ENCODE peak calls at places on chromosomes 3 and 15, in nine cellular contexts. G, M, X, K, O, L, V, Y and N are unnamed samples.

GRCh38 chr15:38069001-38069400 is 134.6 kb downstream of the TMCO5A start:
- DNase-seq in M (no peak), X (no peak), G (no peak), O (peak), L (no peak), V (peak), K (peak), Y (peak), N (peak)

GRCh38 chr3:141401584-141402475 is 33.5 kb downstream of the ZBTB38 start:
- DNase-seq in K (peak), X (no peak), G (no peak), L (peak), M (no peak), O (peak), Y (peak), V (peak), N (no peak)

GRCh38 chr3:106458952-106459351 is 590.1 kb upstream of the CBLB start:
- DNase-seq in L (no peak), X (no peak), M (no peak), V (no peak), Y (no peak), K (no peak), O (no peak), G (no peak), N (no peak)

GRCh38 chr3:35439626-35440025 is 199.7 kb upstream of the ARPP21 start:
- DNase-seq in M (no peak), K (no peak), O (no peak), X (no peak), V (no peak), L (no peak), Y (no peak), G (no peak), N (no peak)

GRCh38 chr15:40310001-40310959 is 2.5 kb upstream of the PLCB2 start:
- DNase-seq in V (peak), M (no peak), O (peak), Y (peak), G (peak), L (peak), X (peak), K (peak), N (no peak)

GRCh38 chr15:43903864-43904290 is 77.1 kb downstream of the WDR76 start:
- DNase-seq in Y (peak), K (peak), X (peak), V (peak), G (peak), M (peak), L (peak), O (peak), N (peak)

GRCh38 chr3:197597335-197597734 is 41.6 kb upstream of the BDH1 start:
- DNase-seq in K (no peak), M (no peak), L (no peak), G (no peak), V (no peak), X (no peak), O (no peak), Y (no peak), N (no peak)

GRCh38 chr3:127690823-127691452 is 18.2 kb downstream of the ABTB1 start:
- DNase-seq in Y (peak), M (no peak), X (no peak), V (peak), G (peak), L (peak), K (peak), O (peak), N (peak)

GRCh38 chr3:172216843-172217404 is 177.5 kb downstream of the FNDC3B start:
- DNase-seq in M (no peak), Y (no peak), O (no peak), L (no peak), X (no peak), G (no peak), V (no peak), K (no peak), N (no peak)

GRCh38 chr3:23422511-23422851 is 219.4 kb downstream of the UBE2E2 start:
- DNase-seq in Y (no peak), M (no peak), V (no peak), G (no peak), K (peak), X (no peak), O (no peak), L (no peak), N (no peak)

GRCh38 chr15:36497903-36498302 is 81.5 kb upstream of the CDIN1 start:
- DNase-seq in M (no peak), X (no peak), L (no peak), O (no peak), V (no peak), Y (no peak), K (no peak), G (no peak), N (peak)

GRCh38 chr3:106745344-106746168 is 631.7 kb upstream of the CCDC54 start:
- DNase-seq in G (no peak), K (no peak), X (no peak), V (no peak), Y (no peak), O (no peak), L (no peak), M (no peak), N (peak)

GRCh38 chr15:70060214-70061085 is 37.3 kb downstream of the TLE3 start:
- DNase-seq in V (no peak), O (no peak), L (no peak), M (no peak), Y (no peak), G (no peak), X (no peak), K (no peak), N (no peak)

GRCh38 chr3:4570840-4571621 is 77.9 kb downstream of the ITPR1 start:
- DNase-seq in X (no peak), M (no peak), K (no peak), L (no peak), Y (no peak), G (no peak), V (no peak), O (no peak), N (no peak)

GRCh38 chr3:177452487-177452886 is 255.2 kb upstream of the TBL1XR1 start:
- DNase-seq in V (peak), K (no peak), M (no peak), L (no peak), G (no peak), Y (no peak), X (no peak), O (no peak), N (peak)

GRCh38 chr15:45199136-45199810 is 11.5 kb upstream of the SHF start:
- DNase-seq in G (no peak), Y (peak), M (peak), K (peak), V (peak), O (peak), X (no peak), L (peak), N (peak)

GRCh38 chr15:99169769-99170311 is 65.0 kb downstream of the SYNM start:
- DNase-seq in O (no peak), L (no peak), K (no peak), V (peak), M (no peak), Y (no peak), X (no peak), G (no peak), N (peak)

GRCh38 chr3:44478055-44478468 is 592 bp upstream of the ZNF445 start:
- DNase-seq in M (no peak), X (no peak), Y (no peak), K (no peak), V (no peak), O (no peak), L (no peak), G (no peak), N (no peak)

GRCh38 chr15:81185896-81186295 is 10.8 kb upstream of the IL16 start:
- DNase-seq in O (no peak), G (no peak), M (no peak), L (no peak), V (peak), Y (no peak), X (no peak), K (no peak), N (no peak)

GRCh38 chr3:176469694-176470205 is 727.5 kb downstream of the TBL1XR1 start:
- DNase-seq in K (no peak), L (no peak), M (no peak), V (peak), X (no peak), Y (no peak), O (peak), G (peak), N (peak)

GRCh38 chr3:27939510-27939909 is 217.4 kb upstream of the EOMES start:
- DNase-seq in L (no peak), O (no peak), Y (no peak), M (no peak), K (no peak), G (no peak), X (no peak), V (no peak), N (no peak)

GRCh38 chr15:42903388-42904324 is 16.9 kb downstream of the TTBK2 start:
- DNase-seq in Y (no peak), X (no peak), V (no peak), O (no peak), G (no peak), K (no peak), L (no peak), M (no peak), N (no peak)

DNA sequence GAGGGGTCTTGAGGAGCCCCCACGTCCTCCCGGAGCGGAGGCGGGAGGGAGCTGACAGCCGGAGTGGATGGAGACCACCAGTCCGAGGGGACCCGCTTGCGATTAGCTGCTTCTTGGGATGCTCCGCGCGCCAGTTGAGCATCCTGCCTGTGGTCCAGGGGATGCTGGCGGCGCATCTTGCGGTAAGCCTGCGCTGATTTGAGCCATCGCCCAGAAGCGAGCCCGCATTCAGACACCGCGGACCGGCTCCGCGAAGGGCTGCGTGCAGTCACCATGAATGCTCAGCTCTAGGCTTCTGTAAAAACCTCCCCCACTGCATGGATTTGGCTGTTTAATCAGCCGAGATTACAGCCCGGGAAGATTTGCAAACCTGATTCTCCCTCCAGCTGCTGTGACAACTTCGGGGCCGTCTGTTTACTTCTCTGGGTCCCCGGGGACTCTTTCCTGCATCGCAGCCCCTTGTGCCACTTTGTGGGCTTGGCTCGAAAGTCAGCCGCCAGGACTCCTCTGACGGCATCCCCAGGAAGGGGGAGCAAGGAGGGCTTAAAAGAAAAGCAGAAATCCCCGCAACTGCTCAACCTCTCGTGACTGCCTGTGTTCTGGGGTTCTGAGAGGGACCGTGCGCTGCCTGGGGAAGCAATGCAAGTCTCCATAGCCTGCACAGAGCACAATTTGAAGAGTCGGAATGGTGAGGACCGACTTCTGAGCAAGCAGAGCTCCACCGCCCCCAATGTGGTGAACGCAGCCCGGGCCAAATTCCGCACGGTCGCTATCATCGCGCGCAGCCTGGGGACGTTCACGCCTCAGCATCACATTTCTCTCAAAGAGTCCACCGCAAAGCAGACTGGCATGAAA is 171.1 kb downstream of the KCNAB1 start:
- DNase-seq in G (no peak), V (peak), L (peak), O (peak), Y (no peak), M (peak), K (no peak), X (no peak), N (peak)
- H3K4me3 ChIP-seq in G (no peak), V (peak), L (peak), O (peak), Y (no peak), M (peak), K (no peak), X (no peak), N (peak)

GRCh38 chr3:52535411-52536111 is 844 bp upstream of the UQCC5 start:
- DNase-seq in M (no peak), X (no peak), K (no peak), V (no peak), L (no peak), Y (no peak), O (no peak), G (no peak), N (no peak)
- H3K9ac ChIP-seq in M (no peak), X (peak), K (no peak), V (peak), L (no peak), Y (peak), O (no peak), G (peak), N (no peak)

GRCh38 chr15:88623632-88624031 is 2.5 kb downstream of the AEN start:
- DNase-seq in Y (no peak), L (no peak), X (no peak), V (no peak), O (no peak), G (no peak), M (no peak), K (no peak), N (no peak)
- H3K4me3 ChIP-seq in Y (peak), L (peak), X (no peak), V (peak), O (peak), G (no peak), M (no peak), K (peak), N (peak)

GRCh38 chr3:50340404-50341329 is at the start of gene RASSF1:
- DNase-seq in G (no peak), M (no peak), X (peak), Y (peak), L (peak), V (no peak), K (no peak), O (peak), N (no peak)

GRCh38 chr3:50338989-50339388 is 1.6 kb downstream of the RASSF1 start:
- DNase-seq in X (no peak), M (no peak), K (no peak), V (no peak), O (no peak), Y (peak), G (no peak), L (no peak), N (no peak)

GRCh38 chr3:50341537-50341936 is 901 bp upstream of the RASSF1 start:
- DNase-seq in G (no peak), K (no peak), O (no peak), X (no peak), V (no peak), L (no peak), M (no peak), Y (no peak), N (no peak)

GRCh38 chr3:50337175-50337861 is 3.3 kb downstream of the RASSF1 start:
- DNase-seq in L (peak), O (peak), K (peak), X (peak), G (peak), M (peak), Y (peak), V (peak), N (peak)

DNA sequence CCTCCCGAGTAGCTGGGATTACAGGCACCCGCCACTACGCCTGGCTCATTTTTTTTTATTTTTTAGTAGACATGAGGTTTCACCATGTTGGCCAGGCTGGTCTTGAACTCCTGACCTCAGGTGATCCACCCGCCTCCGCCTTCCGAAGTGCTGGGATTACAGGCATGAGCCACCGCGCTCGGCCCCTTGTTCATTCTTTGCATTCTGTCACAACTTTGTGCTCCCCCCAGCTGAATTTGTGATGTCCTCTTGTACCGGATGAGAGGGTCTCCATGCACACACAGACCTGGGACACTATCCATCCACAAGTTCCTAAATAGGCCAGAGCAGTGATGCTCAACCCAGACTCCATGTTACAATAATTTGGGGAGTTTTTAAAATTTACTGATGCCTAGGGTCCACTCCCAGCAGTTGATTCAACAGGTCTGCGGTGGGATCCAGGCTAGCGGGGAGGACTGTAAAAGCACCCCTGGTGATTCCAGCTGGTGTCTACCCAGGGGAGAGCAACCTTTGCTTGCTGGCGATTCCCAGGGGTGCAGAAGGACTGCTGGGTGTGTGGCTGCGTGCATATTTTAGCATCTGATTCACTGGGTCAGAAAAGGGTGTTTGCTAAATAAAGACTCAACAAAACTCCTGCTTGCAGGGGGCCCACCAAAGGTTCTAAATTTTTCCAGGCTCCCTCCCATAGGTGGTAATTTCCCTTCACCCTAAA is 995 bp downstream of the RASSF1 start:
- DNase-seq in L (no peak), O (no peak), M (no peak), V (no peak), Y (peak), K (no peak), G (no peak), X (no peak), N (no peak)
- H3K9ac ChIP-seq in L (no peak), O (no peak), M (no peak), V (peak), Y (peak), K (no peak), G (peak), X (peak), N (peak)

GRCh38 chr3:51388286-51389029 is 2.6 kb upstream of the RBM15B start:
- DNase-seq in M (no peak), K (no peak), X (no peak), Y (peak), L (peak), O (no peak), G (peak), V (peak), N (no peak)

GRCh38 chr3:51384730-51385473 is at the start of gene MANF:
- DNase-seq in V (peak), G (peak), L (peak), X (peak), K (peak), O (peak), Y (peak), M (peak), N (peak)

GRCh38 chr3:51385621-51386091 is 565 bp downstream of the MANF start:
- DNase-seq in V (no peak), Y (peak), M (no peak), O (no peak), G (no peak), K (no peak), X (no peak), L (no peak), N (no peak)

GRCh38 chr3:51386159-51386851 is 1.2 kb downstream of the MANF start:
- DNase-seq in L (peak), X (no peak), K (peak), O (no peak), V (peak), Y (no peak), G (no peak), M (no peak), N (no peak)

DNA sequence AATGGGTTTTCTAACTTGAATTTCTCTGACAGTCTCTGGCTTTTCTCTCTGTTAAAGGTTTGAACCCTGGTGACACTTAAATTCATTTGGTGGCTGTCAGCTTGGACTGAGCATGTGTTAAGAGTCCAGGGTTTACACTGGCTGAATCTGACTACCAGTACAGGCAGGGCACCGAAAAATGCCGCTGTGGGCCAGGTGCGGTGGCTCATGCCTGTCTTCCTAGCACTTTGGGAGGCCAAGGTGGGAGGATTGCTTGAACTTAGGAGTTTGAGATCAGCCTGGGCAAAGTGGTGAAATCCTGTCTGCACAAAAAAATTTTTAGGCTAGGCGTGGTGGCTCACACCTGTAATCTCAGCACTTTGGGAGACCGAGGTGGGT is 1.8 kb downstream of the MANF start:
- DNase-seq in M (no peak), O (no peak), G (no peak), V (no peak), K (no peak), X (no peak), Y (no peak), L (peak), N (no peak)
- H3K4me3 ChIP-seq in M (no peak), O (peak), G (no peak), V (peak), K (peak), X (peak), Y (peak), L (peak), N (peak)

GRCh38 chr3:10430805-10431204 is 74.6 kb downstream of the ATP2B2 start:
- DNase-seq in V (no peak), L (no peak), Y (no peak), G (no peak), O (no peak), X (no peak), M (no peak), K (no peak), N (no peak)

GRCh38 chr3:10434144-10434937 is 71.0 kb downstream of the ATP2B2 start:
- DNase-seq in Y (no peak), V (no peak), O (no peak), K (no peak), L (no peak), M (no peak), G (no peak), X (no peak), N (no peak)

GRCh38 chr3:10432156-10432845 is 73.1 kb downstream of the ATP2B2 start:
- DNase-seq in M (no peak), X (no peak), Y (no peak), V (no peak), O (no peak), G (no peak), L (no peak), K (no peak), N (no peak)

GRCh38 chr3:10434938-10435336 is 70.4 kb downstream of the ATP2B2 start:
- DNase-seq in G (no peak), L (no peak), O (no peak), Y (no peak), M (no peak), X (no peak), K (no peak), V (no peak), N (no peak)

GRCh38 chr3:10432931-10433330 is 72.5 kb downstream of the ATP2B2 start:
- DNase-seq in O (no peak), X (no peak), M (no peak), L (no peak), V (no peak), G (no peak), Y (no peak), K (no peak), N (no peak)
- H3K9ac ChIP-seq in O (no peak), X (no peak), M (no peak), L (no peak), V (no peak), G (no peak), Y (no peak), K (no peak), N (no peak)

GRCh38 chr3:15860014-15860934 is 62.5 kb upstream of the ANKRD28 start:
- DNase-seq in X (peak), O (peak), K (peak), V (peak), G (peak), M (peak), L (peak), Y (peak), N (peak)

GRCh38 chr3:15858547-15859506 is 61.0 kb upstream of the ANKRD28 start:
- DNase-seq in V (peak), X (peak), O (peak), Y (peak), L (peak), M (peak), K (peak), G (no peak), N (no peak)

GRCh38 chr3:15859507-15860013 is 61.8 kb upstream of the ANKRD28 start:
- DNase-seq in L (peak), V (peak), O (peak), Y (peak), X (peak), M (peak), G (peak), K (peak), N (peak)

DNA sequence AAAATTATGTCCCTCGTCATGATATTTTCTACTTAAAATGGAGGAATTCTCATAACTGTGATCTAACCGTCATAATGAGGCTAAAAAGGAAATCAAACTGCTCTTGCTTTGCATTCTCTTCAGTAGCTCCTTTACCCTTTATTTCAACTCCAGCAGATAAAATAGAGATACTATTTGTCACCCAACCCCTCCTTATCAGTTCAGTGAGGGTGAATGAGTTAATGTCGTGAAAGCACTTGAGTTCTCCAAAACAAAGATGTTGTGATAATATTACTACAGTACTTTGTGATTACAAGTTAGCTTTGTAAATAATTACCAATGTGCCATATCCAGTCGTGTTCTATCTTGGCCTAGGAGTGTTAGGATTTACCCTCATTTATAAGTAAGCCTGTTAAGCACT is 63.4 kb upstream of the ANKRD28 start:
- DNase-seq in G (no peak), V (no peak), K (no peak), O (no peak), Y (no peak), M (no peak), X (peak), L (no peak), N (no peak)
- H3K4me3 ChIP-seq in G (no peak), V (peak), K (no peak), O (peak), Y (peak), M (no peak), X (peak), L (peak), N (no peak)